ENCODE peak calls at places on chromosomes 16 and 17, in six cellular contexts. G is IMR-90, A is A549, D is HEK293T, K is HepG2, Q is K562. Y is an unnamed sample.
A peak's percentile ranks its signal among the peaks of the same experiment; 100 is the strongest.

GRCh38 chr17:17840751-17841591 is 4.2 kb upstream of the SREBF1 start:
- DNase-seq in G (peak; percentile 54), K (peak; percentile 35), D (no peak), A (no peak), Q (peak; percentile 24), Y (no peak)

GRCh38 chr17:37605813-37606505 is 3.3 kb downstream of the SYNRG start:
- DNase-seq in Q (no peak), D (no peak), K (no peak), A (no peak), G (no peak), Y (no peak)

GRCh38 chr17:50013079-50013478 is 18.1 kb upstream of the DLX3 start:
- DNase-seq in K (no peak), G (no peak), A (no peak), Q (no peak), D (no peak), Y (no peak)

GRCh38 chr16:67278773-67279295 is 498 bp upstream of the PLEKHG4 start:
- DNase-seq in K (no peak), Q (peak; percentile 81), G (no peak), D (peak; percentile 57), A (peak; percentile 89), Y (no peak)

GRCh38 chr16:1871974-1872635 is at the start of gene MEIOB:
- DNase-seq in K (no peak), G (no peak), D (no peak), Q (peak; percentile 91), A (peak; percentile 46), Y (no peak)

GRCh38 chr17:50778988-50779387 is 11.7 kb upstream of the ANKRD40CL start:
- DNase-seq in A (no peak), K (no peak), Q (no peak), G (no peak), D (no peak), Y (no peak)

GRCh38 chr17:43341705-43342600 is 56.8 kb upstream of the ARL4D start:
- DNase-seq in K (no peak), D (no peak), Q (no peak), A (no peak), G (peak; percentile 74), Y (no peak)

GRCh38 chr16:9625122-9625521 is 533.7 kb downstream of the HAPSTR1 start:
- DNase-seq in D (no peak), A (no peak), K (no peak), G (no peak), Q (no peak), Y (no peak)

GRCh38 chr16:56938664-56939513 is 6.9 kb downstream of the HERPUD1 start:
- DNase-seq in G (no peak), D (no peak), A (no peak), K (no peak), Q (no peak), Y (no peak)

GRCh38 chr16:54342001-54342776 is 55.6 kb upstream of the IRX3 start:
- DNase-seq in Q (no peak), D (no peak), A (no peak), K (no peak), G (no peak), Y (no peak)

DNA sequence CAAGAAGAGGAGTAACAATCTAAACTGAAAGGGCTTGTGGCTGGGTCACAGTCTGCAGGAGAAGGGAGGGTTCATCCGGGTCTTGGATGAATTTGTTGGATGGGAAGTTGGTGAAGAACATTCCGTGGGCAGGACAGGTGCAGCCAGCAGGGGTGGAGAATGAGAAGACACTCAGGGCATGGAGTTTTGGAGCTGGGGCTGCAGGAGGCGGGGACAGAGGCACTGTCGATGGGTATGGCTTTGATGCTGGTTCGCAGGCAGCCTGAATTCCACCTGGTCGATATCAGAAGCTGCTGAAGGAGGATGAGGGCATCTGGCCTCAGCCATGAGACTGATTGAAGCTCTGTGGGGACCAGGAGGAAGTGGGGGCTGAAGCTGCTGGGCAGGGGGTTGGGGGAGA is 36.1 kb upstream of the CBFA2T3 start:
- DNase-seq in K (no peak), A (no peak), D (no peak), Q (no peak), G (no peak), Y (no peak)
- TF ChIP-seq BHLHE40 in K (no peak), A (no peak), D (no peak), Q (no peak), G (no peak), Y (no peak)

GRCh38 chr17:41792835-41793748 is 6.6 kb upstream of the JUP start:
- DNase-seq in K (peak; percentile 68), D (no peak), A (peak; percentile 68), G (peak; percentile 60), Q (peak; percentile 77), Y (no peak)
- TF ChIP-seq BHLHE40 in K (no peak), D (no peak), A (no peak), G (no peak), Q (peak; percentile 3), Y (no peak)

GRCh38 chr17:34981538-34982241 is 1.4 kb downstream of the LIG3 start:
- DNase-seq in A (no peak), G (peak; percentile 47), K (no peak), D (peak; percentile 53), Q (peak; percentile 73), Y (no peak)
- TF ChIP-seq BHLHE40 in A (no peak), G (no peak), K (no peak), D (peak; percentile 31), Q (peak; percentile 7), Y (no peak)

GRCh38 chr17:56680676-56681075 is 87.2 kb downstream of the NOG start:
- DNase-seq in A (no peak), G (no peak), Q (no peak), K (no peak), D (no peak), Y (no peak)

GRCh38 chr17:56679767-56680422 is 86.4 kb downstream of the NOG start:
- DNase-seq in Q (no peak), G (no peak), D (no peak), K (no peak), A (no peak), Y (no peak)

GRCh38 chr17:56679148-56679766 is 85.8 kb downstream of the NOG start:
- DNase-seq in Q (peak; percentile 20), G (peak; percentile 56), A (peak; percentile 66), K (peak; percentile 15), D (peak; percentile 62), Y (no peak)

GRCh38 chr17:56678249-56679144 is 85.0 kb downstream of the NOG start:
- DNase-seq in Q (no peak), K (no peak), A (no peak), D (no peak), G (no peak), Y (no peak)

GRCh38 chr17:56681561-56682266 is 88.2 kb downstream of the NOG start:
- DNase-seq in K (no peak), A (no peak), Q (no peak), G (peak; percentile 98), D (no peak), Y (no peak)
- TF ChIP-seq BHLHE40 in K (no peak), A (no peak), Q (no peak), G (peak; percentile 64), D (no peak), Y (no peak)

DNA sequence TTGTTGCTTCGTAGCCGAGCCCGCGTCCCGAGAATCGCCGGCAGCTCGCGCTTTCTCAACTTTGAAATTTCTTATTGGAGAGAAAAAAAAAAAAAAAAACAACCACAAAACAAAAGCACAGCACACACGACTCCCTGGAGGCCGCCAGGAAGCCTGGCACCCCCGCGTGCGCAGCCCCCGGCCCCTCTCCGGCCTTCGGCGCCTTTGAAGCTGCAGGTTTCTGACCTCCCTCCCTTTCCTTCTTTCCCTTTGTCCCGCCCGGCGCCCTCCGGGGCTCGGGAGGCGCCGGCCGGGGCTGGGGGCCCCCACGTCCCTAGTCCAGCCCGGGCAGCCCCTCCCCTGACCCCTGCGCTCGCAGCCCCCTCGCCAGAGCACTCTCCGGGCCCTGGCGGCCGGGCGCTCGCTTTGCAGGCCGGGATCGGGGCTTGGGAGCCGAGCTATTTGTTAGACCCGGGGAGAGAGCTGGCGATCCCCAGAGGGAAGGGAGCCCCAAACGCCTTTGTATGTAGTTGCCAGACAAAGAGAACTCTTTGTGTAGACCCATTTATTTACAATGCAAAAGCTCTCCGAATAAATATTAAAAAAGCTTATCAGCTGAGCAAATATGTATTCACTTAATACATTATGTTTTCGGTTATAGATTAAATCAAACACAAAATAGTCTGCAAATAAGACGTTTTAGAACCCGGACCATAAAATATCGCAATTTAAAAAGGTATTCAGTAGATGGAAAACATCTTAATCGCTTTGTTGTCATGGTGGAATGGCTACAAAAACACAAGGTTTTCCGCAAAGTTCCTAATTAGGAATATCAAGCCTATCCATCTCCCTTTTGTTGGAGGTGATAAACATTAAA is 2.3 kb downstream of the BAHCC1 start:
- DNase-seq in G (peak; percentile 62), A (peak; percentile 79), Q (no peak), D (peak; percentile 59), K (peak; percentile 93), Y (no peak)
- TF ChIP-seq BHLHE40 in G (no peak), A (no peak), Q (no peak), D (no peak), K (no peak), Y (no peak)

GRCh38 chr16:719815-720506 is 985 bp upstream of the ANTKMT start:
- DNase-seq in K (peak; percentile 66), G (no peak), A (peak; percentile 70), Q (peak; percentile 66), D (no peak), Y (no peak)
- TF ChIP-seq BHLHE40 in K (no peak), G (no peak), A (no peak), Q (no peak), D (no peak), Y (no peak)